ENCODE peak calls at places on chromosome 10, in ten cellular contexts. I is NCI-H1105 treated with DMSO at 0.1 percent for 48 hours; U is suprapubic skin; O is activated CD4-positive, alpha-beta T cell treated with anti-CD3 and anti-CD28 coated beads, Interleukin-2, amount 50 U/mL, for 24 hours; F is activated CD8-positive, alpha-beta memory T cell treated with anti-CD3 and anti-CD28 coated beads for 1 hour; N is uterus; C is ELF-1; W is neural progenitor cell; Z is RWPE1; B is fibroblast of the conjunctiva. G is an unnamed sample.

GRCh38 chr10:215444-215843 is 80.2 kb downstream of the ZMYND11 start:
- DNase-seq in I (no peak), U (no peak), O (no peak), F (no peak), N (no peak), C (no peak), W (no peak), Z (no peak), B (no peak), G (no peak)

GRCh38 chr10:98373691-98374090 is 41.3 kb downstream of the PYROXD2 start:
- DNase-seq in I (no peak), U (no peak), O (no peak), F (no peak), N (no peak), C (peak), W (no peak), Z (no peak), B (no peak), G (no peak)

GRCh38 chr10:12348341-12348869 is 942 bp upstream of the CAMK1D start:
- DNase-seq in I (no peak), U (no peak), O (no peak), F (no peak), N (peak), C (peak), W (no peak), Z (no peak), B (no peak), G (no peak)

GRCh38 chr10:83539528-83540308 is 599.6 kb upstream of the GHITM start:
- DNase-seq in I (no peak), U (no peak), O (no peak), F (no peak), N (peak), C (peak), W (no peak), Z (no peak), B (no peak), G (peak)

GRCh38 chr10:23291551-23292334 is 52.9 kb downstream of the C10orf67 start:
- DNase-seq in I (no peak), U (no peak), O (no peak), F (no peak), N (no peak), C (no peak), W (no peak), Z (no peak), B (no peak), G (no peak)

GRCh38 chr10:59991661-59992060 is 85.3 kb upstream of the CCDC6 start:
- DNase-seq in I (peak), U (no peak), O (no peak), F (no peak), N (peak), C (peak), W (peak), Z (peak), B (peak), G (peak)

GRCh38 chr10:114544045-114544659 is 113.9 kb downstream of the ABLIM1 start:
- DNase-seq in I (no peak), U (no peak), O (peak), F (peak), N (no peak), C (no peak), W (no peak), Z (no peak), B (no peak), G (no peak)

GRCh38 chr10:103472005-103472404 is 7.0 kb downstream of the CALHM3 start:
- DNase-seq in I (no peak), U (no peak), O (no peak), F (no peak), N (no peak), C (no peak), W (no peak), Z (no peak), B (no peak), G (no peak)

GRCh38 chr10:132122939-132123445 is 57.2 kb downstream of the JAKMIP3 start:
- DNase-seq in I (no peak), U (no peak), O (no peak), F (no peak), N (no peak), C (no peak), W (no peak), Z (no peak), B (no peak), G (no peak)

GRCh38 chr10:364267-364775 is 229.1 kb downstream of the ZMYND11 start:
- DNase-seq in I (no peak), U (no peak), O (no peak), F (no peak), N (no peak), C (no peak), W (no peak), Z (no peak), B (no peak), G (no peak)

GRCh38 chr10:67127441-67127840 is 201.6 kb downstream of the LRRTM3 start:
- DNase-seq in I (no peak), U (no peak), O (no peak), F (no peak), N (no peak), C (no peak), W (no peak), Z (no peak), B (no peak), G (no peak)

GRCh38 chr10:133357293-133358151 is at the start of gene FUOM:
- DNase-seq in I (no peak), U (no peak), O (peak), F (no peak), N (peak), C (peak), W (peak), Z (peak), B (no peak), G (peak)

GRCh38 chr10:112362833-112363232 is 11.1 kb upstream of the ACSL5 start:
- DNase-seq in I (no peak), U (no peak), O (no peak), F (no peak), N (peak), C (no peak), W (no peak), Z (no peak), B (no peak), G (peak)

GRCh38 chr10:116775488-116776400 is 33.4 kb upstream of the HSPA12A start:
- DNase-seq in I (no peak), U (peak), O (no peak), F (no peak), N (no peak), C (no peak), W (no peak), Z (no peak), B (no peak), G (no peak)

GRCh38 chr10:120552262-120552661 is 95.2 kb downstream of the PLPP4 start:
- DNase-seq in I (no peak), U (no peak), O (no peak), F (no peak), N (no peak), C (no peak), W (no peak), Z (no peak), B (no peak), G (no peak)

GRCh38 chr10:94402204-94403033 is at the start of gene TBC1D12:
- DNase-seq in I (peak), U (peak), O (peak), F (no peak), N (peak), C (peak), W (peak), Z (peak), B (peak), G (peak)

GRCh38 chr10:23918839-23919238 is 290.1 kb upstream of the KIAA1217 start:
- DNase-seq in I (no peak), U (no peak), O (no peak), F (no peak), N (no peak), C (peak), W (no peak), Z (no peak), B (no peak), G (no peak)

GRCh38 chr10:103736763-103737162 is 118.6 kb downstream of the SH3PXD2A start:
- DNase-seq in I (peak), U (no peak), O (no peak), F (no peak), N (no peak), C (peak), W (peak), Z (peak), B (no peak), G (no peak)

GRCh38 chr10:12643279-12643678 is 293.9 kb downstream of the CAMK1D start:
- DNase-seq in I (no peak), U (no peak), O (no peak), F (no peak), N (no peak), C (peak), W (no peak), Z (no peak), B (no peak), G (no peak)

GRCh38 chr10:97889461-97890265 is 40.0 kb downstream of the GOLGA7B start:
- DNase-seq in I (no peak), U (no peak), O (no peak), F (no peak), N (no peak), C (peak), W (no peak), Z (peak), B (peak), G (no peak)

GRCh38 chr10:7258948-7259523 is 151.8 kb downstream of the SFMBT2 start:
- DNase-seq in I (no peak), U (no peak), O (peak), F (peak), N (no peak), C (no peak), W (no peak), Z (no peak), B (no peak), G (peak)

GRCh38 chr10:91759581-91759986 is 38.6 kb upstream of the TNKS2 start:
- DNase-seq in I (no peak), U (no peak), O (no peak), F (no peak), N (no peak), C (no peak), W (no peak), Z (no peak), B (no peak), G (no peak)

GRCh38 chr10:61628875-61629513 is 33.7 kb upstream of the CABCOCO1 start:
- DNase-seq in I (no peak), U (no peak), O (no peak), F (no peak), N (peak), C (peak), W (no peak), Z (peak), B (peak), G (no peak)

GRCh38 chr10:116106611-116107010 is 166.4 kb downstream of the GFRA1 start:
- DNase-seq in I (no peak), U (no peak), O (no peak), F (no peak), N (no peak), C (no peak), W (no peak), Z (no peak), B (no peak), G (no peak)

GRCh38 chr10:33314788-33315561 is 19.5 kb downstream of the NRP1 start:
- DNase-seq in I (peak), U (no peak), O (no peak), F (no peak), N (no peak), C (no peak), W (no peak), Z (no peak), B (no peak), G (no peak)

GRCh38 chr10:93061594-93062498 is 1.2 kb downstream of the CYP26C1 start:
- DNase-seq in I (no peak), U (no peak), O (no peak), F (no peak), N (no peak), C (no peak), W (no peak), Z (no peak), B (no peak), G (no peak)

GRCh38 chr10:70634011-70634410 is 31.5 kb upstream of the PRF1 start:
- DNase-seq in I (no peak), U (no peak), O (no peak), F (no peak), N (no peak), C (peak), W (no peak), Z (peak), B (no peak), G (no peak)